ENCODE peak calls at places on chromosomes 11 and 22, in eight cellular contexts. C is activated CD8-positive, alpha-beta T cell treated with anti-CD3 and anti-CD28 coated beads, Interleukin-2, amount 10 ng/mL, durations not matched to agents 7 days and 5 days; T is HEK293T; Z is skeletal muscle cell; F is MCF 10A; J is HFF-Myc; U is endothelial cell of umbilical vein; Y is H54. P is an unnamed sample.

GRCh38 chr22:50605349-50606074 is 4.9 kb downstream of the MAPK8IP2 start:
- DNase-seq in Z (no peak), U (no peak), T (no peak), C (no peak), Y (no peak), F (no peak), J (no peak), P (no peak)

GRCh38 chr11:8369592-8370205 is 106.0 kb upstream of the LMO1 start:
- DNase-seq in F (no peak), Y (no peak), U (no peak), T (no peak), J (no peak), C (no peak), Z (no peak), P (no peak)

GRCh38 chr11:8908099-8908498 is 2.9 kb upstream of the AKIP1 start:
- DNase-seq in C (no peak), J (no peak), T (no peak), F (no peak), Y (no peak), U (no peak), Z (no peak), P (no peak)

GRCh38 chr11:66868726-66869291 is 11.9 kb downstream of the LRFN4 start:
- DNase-seq in Z (no peak), T (peak), F (peak), Y (no peak), J (no peak), U (no peak), C (peak), P (no peak)

GRCh38 chr11:36340909-36341308 is 44.8 kb downstream of the PRR5L start:
- DNase-seq in J (no peak), C (no peak), T (no peak), Y (no peak), Z (no peak), U (no peak), F (no peak), P (no peak)

GRCh38 chr22:33438273-33438672 is 380.1 kb upstream of the SYN3 start:
- DNase-seq in J (peak), U (no peak), T (no peak), C (no peak), Y (peak), Z (peak), F (peak), P (no peak)

GRCh38 chr11:56911312-56911711 is 77.4 kb upstream of the OR5AK2 start:
- DNase-seq in U (no peak), Y (no peak), C (no peak), T (no peak), Z (no peak), J (no peak), F (peak), P (no peak)

GRCh38 chr11:86632499-86633269 is 39.7 kb downstream of the ME3 start:
- DNase-seq in Z (peak), F (peak), Y (peak), T (peak), U (peak), J (peak), C (peak), P (no peak)

GRCh38 chr22:40137132-40137531 is 40.6 kb upstream of the TNRC6B start:
- DNase-seq in J (no peak), U (no peak), T (no peak), Z (no peak), F (no peak), C (no peak), Y (no peak), P (no peak)

GRCh38 chr11:12331239-12331874 is 46.0 kb upstream of the PARVA start:
- DNase-seq in Z (peak), U (peak), T (peak), Y (peak), J (peak), C (peak), F (peak), P (peak)

GRCh38 chr11:118851970-118852369 is 31.7 kb upstream of the CXCR5 start:
- DNase-seq in C (no peak), Y (no peak), J (no peak), Z (no peak), F (no peak), T (no peak), U (no peak), P (no peak)

P was measured in type B pancreatic cell.